ENCODE peak calls at places on chromosome X, in six cellular contexts. Q, J, U, O, M and V are unnamed samples.

GRCh38 chrX:148958896-148959295 is 458.5 kb downstream of the AFF2 start:
- DNase-seq in Q (no peak), J (no peak), U (no peak), O (no peak), M (no peak), V (no peak)

GRCh38 chrX:14051416-14051815 is 21.7 kb upstream of the GEMIN8 start:
- DNase-seq in Q (peak), J (no peak), U (no peak), O (no peak), M (no peak), V (no peak)

GRCh38 chrX:40853816-40854123 is 118.4 kb upstream of the MED14 start:
- DNase-seq in Q (no peak), J (no peak), U (no peak), O (no peak), M (no peak), V (no peak)

GRCh38 chrX:140507982-140508305 is 3.1 kb upstream of the SOX3 start:
- DNase-seq in Q (no peak), J (peak), U (peak), O (peak), M (peak), V (no peak)

GRCh38 chrX:7158468-7158990 is 10.6 kb upstream of the PUDP start:
- DNase-seq in Q (no peak), J (no peak), U (no peak), O (peak), M (no peak), V (no peak)

GRCh38 chrX:93259029-93259428 is 414.3 kb downstream of the NAP1L3 start:
- DNase-seq in Q (no peak), J (no peak), U (no peak), O (peak), M (no peak), V (no peak)

GRCh38 chrX:74449937-74450330 is 28.6 kb downstream of the SLC16A2 start:
- DNase-seq in Q (peak), J (no peak), U (no peak), O (no peak), M (no peak), V (peak)

GRCh38 chrX:150844016-150844415 is 54.5 kb downstream of the CD99L2 start:
- DNase-seq in Q (no peak), J (no peak), U (no peak), O (peak), M (no peak), V (no peak)

GRCh38 chrX:123993326-123993725 is 31.8 kb downstream of the STAG2 start:
- DNase-seq in Q (peak), J (no peak), U (no peak), O (no peak), M (no peak), V (peak)

GRCh38 chrX:53166103-53166502 is 58.9 kb downstream of the KDM5C start:
- DNase-seq in Q (no peak), J (no peak), U (no peak), O (no peak), M (no peak), V (no peak)

GRCh38 chrX:150202641-150203248 is 160.4 kb upstream of the MAMLD1 start:
- DNase-seq in Q (peak), J (no peak), U (no peak), O (no peak), M (no peak), V (peak)

GRCh38 chrX:39613508-39613921 is 484.2 kb downstream of the BCOR start:
- DNase-seq in Q (no peak), J (peak), U (peak), O (peak), M (peak), V (no peak)

GRCh38 chrX:130118396-130118795 is 8.1 kb upstream of the ELF4 start:
- DNase-seq in Q (peak), J (no peak), U (no peak), O (no peak), M (no peak), V (peak)

GRCh38 chrX:68693481-68694410 is 46.3 kb downstream of the STARD8 start:
- DNase-seq in Q (peak), J (peak), U (peak), O (peak), M (peak), V (peak)

GRCh38 chrX:26100421-26100920 is 37.7 kb upstream of the MAGEB18 start:
- DNase-seq in Q (no peak), J (no peak), U (no peak), O (peak), M (no peak), V (no peak)
- H2BK15ac ChIP-seq in Q (no peak), J (no peak), U (no peak), O (no peak), M (no peak), V (no peak)

GRCh38 chrX:17747692-17748091 is 10.4 kb downstream of the SCML1 start:
- DNase-seq in Q (no peak), J (no peak), U (no peak), O (no peak), M (no peak), V (no peak)
- H2BK15ac ChIP-seq in Q (no peak), J (no peak), U (no peak), O (no peak), M (no peak), V (no peak)

GRCh38 chrX:49208399-49208798 is 8.4 kb upstream of the SYP start:
- DNase-seq in Q (no peak), J (no peak), U (no peak), O (no peak), M (no peak), V (no peak)
- H2BK15ac ChIP-seq in Q (no peak), J (no peak), U (no peak), O (no peak), M (no peak), V (no peak)

GRCh38 chrX:131273024-131273423 is 16.1 kb downstream of the IGSF1 start:
- DNase-seq in Q (no peak), J (no peak), U (no peak), O (no peak), M (no peak), V (no peak)

GRCh38 chrX:131264665-131265064 is 24.4 kb downstream of the IGSF1 start:
- DNase-seq in Q (no peak), J (no peak), U (no peak), O (no peak), M (no peak), V (no peak)

GRCh38 chrX:131271274-131271673 is 17.8 kb downstream of the IGSF1 start:
- DNase-seq in Q (no peak), J (no peak), U (no peak), O (peak), M (no peak), V (no peak)

GRCh38 chrX:131271826-131272225 is 17.3 kb downstream of the IGSF1 start:
- DNase-seq in Q (no peak), J (no peak), U (no peak), O (no peak), M (no peak), V (no peak)

DNA sequence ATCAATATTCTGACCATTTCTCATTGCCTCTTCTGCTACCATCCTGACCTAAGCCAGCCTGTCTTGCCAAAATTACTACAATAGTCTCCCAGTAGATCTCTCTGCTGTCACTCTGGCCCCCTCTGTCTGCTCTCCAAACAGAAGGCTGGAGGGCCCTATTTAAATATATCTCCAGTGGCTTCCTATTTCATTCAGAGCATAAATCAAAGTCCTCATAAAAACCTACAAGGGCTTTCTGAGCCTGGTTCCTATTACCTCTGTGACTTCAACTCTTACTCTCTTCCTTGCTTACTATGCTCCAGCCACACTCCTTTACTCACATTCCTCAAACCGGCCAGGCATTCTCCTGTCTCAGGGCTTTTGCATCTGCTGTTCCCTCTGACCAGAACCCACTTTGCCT is 19.0 kb downstream of the IGSF1 start:
- DNase-seq in Q (no peak), J (no peak), U (no peak), O (no peak), M (no peak), V (no peak)
- H2BK15ac ChIP-seq in Q (no peak), J (no peak), U (no peak), O (no peak), M (no peak), V (no peak)